ENCODE peak calls at places on chromosome 1, in five cellular contexts. T is CD4-positive, alpha-beta memory T cell; O is psoas muscle; E is left ventricle myocardium inferior; F is CD8-positive, alpha-beta memory T cell. H is an unnamed sample.
A peak's percentile ranks its signal among the peaks of the same experiment; 100 is the strongest.

GRCh38 chr1:58727363-58727762 is 27.5 kb upstream of the MYSM1 start:
- DNase-seq in T (no peak), O (no peak), E (no peak), F (no peak), H (no peak)

GRCh38 chr1:201085902-201086735 is 26.1 kb downstream of the CACNA1S start:
- DNase-seq in T (peak; percentile 17), O (peak; percentile 88), E (peak; percentile 34), F (peak; percentile 31), H (peak; percentile 38)

GRCh38 chr1:220487297-220487820 is 40.6 kb upstream of the MARK1 start:
- DNase-seq in T (no peak), O (no peak), E (no peak), F (no peak), H (no peak)

GRCh38 chr1:217498209-217498608 is 132.7 kb downstream of the GPATCH2 start:
- DNase-seq in T (no peak), O (no peak), E (no peak), F (no peak), H (no peak)

GRCh38 chr1:48681476-48682305 is 95.0 kb downstream of the BEND5 start:
- DNase-seq in T (no peak), O (no peak), E (no peak), F (no peak), H (no peak)

GRCh38 chr1:95407864-95408291 is 173.9 kb downstream of the RWDD3 start:
- DNase-seq in T (no peak), O (no peak), E (no peak), F (no peak), H (no peak)

GRCh38 chr1:156903328-156904091 is 10.0 kb downstream of the PEAR1 start:
- DNase-seq in T (no peak), O (peak; percentile 42), E (no peak), F (no peak), H (no peak)

GRCh38 chr1:211928993-211929637 is 98.6 kb upstream of the LPGAT1 start:
- DNase-seq in T (no peak), O (no peak), E (no peak), F (no peak), H (no peak)

GRCh38 chr1:105608713-105609112 is 1447.8 kb upstream of the PRMT6 start:
- DNase-seq in T (no peak), O (no peak), E (no peak), F (no peak), H (no peak)

GRCh38 chr1:91684599-91685196 is 184.0 kb downstream of the CDC7 start:
- DNase-seq in T (peak; percentile 8), O (no peak), E (no peak), F (peak; percentile 6), H (no peak)

GRCh38 chr1:172637522-172637921 is 21.4 kb upstream of the FASLG start:
- DNase-seq in T (no peak), O (no peak), E (no peak), F (no peak), H (no peak)

GRCh38 chr1:24481098-24481497 is 21.5 kb upstream of the RCAN3 start:
- DNase-seq in T (peak; percentile 59), O (no peak), E (no peak), F (peak; percentile 77), H (no peak)

GRCh38 chr1:218332416-218332815 is 12.7 kb upstream of the TGFB2 start:
- DNase-seq in T (no peak), O (no peak), E (no peak), F (no peak), H (no peak)

GRCh38 chr1:211894312-211894711 is 63.7 kb upstream of the LPGAT1 start:
- DNase-seq in T (no peak), O (no peak), E (no peak), F (no peak), H (no peak)

GRCh38 chr1:16218674-16219071 is 6.2 kb upstream of the ARHGEF19 start:
- DNase-seq in T (no peak), O (no peak), E (no peak), F (no peak), H (no peak)

GRCh38 chr1:202374077-202374476 is 25.6 kb downstream of the PPP1R12B start:
- DNase-seq in T (no peak), O (no peak), E (no peak), F (no peak), H (no peak)

GRCh38 chr1:68328485-68328884 is 96.2 kb upstream of the WLS start:
- DNase-seq in T (no peak), O (no peak), E (no peak), F (no peak), H (no peak)

GRCh38 chr1:20732071-20732587 is 374 bp downstream of the SH2D5 start:
- DNase-seq in T (peak; percentile 31), O (no peak), E (peak; percentile 52), F (peak; percentile 57), H (peak; percentile 73)

GRCh38 chr1:231460614-231461013 is 38.5 kb upstream of the EGLN1 start:
- DNase-seq in T (peak; percentile 77), O (no peak), E (no peak), F (peak; percentile 65), H (no peak)

GRCh38 chr1:31803610-31804009 is 12.2 kb downstream of the SPOCD1 start:
- DNase-seq in T (no peak), O (no peak), E (no peak), F (no peak), H (no peak)

GRCh38 chr1:58649555-58649954 is 50.3 kb downstream of the MYSM1 start:
- DNase-seq in T (peak; percentile 26), O (no peak), E (no peak), F (peak; percentile 36), H (no peak)

GRCh38 chr1:30615816-30616590 is 107.4 kb downstream of the MATN1 start:
- DNase-seq in T (no peak), O (no peak), E (no peak), F (no peak), H (no peak)

GRCh38 chr1:30617161-30617560 is 106.2 kb downstream of the MATN1 start:
- DNase-seq in T (no peak), O (no peak), E (no peak), F (no peak), H (no peak)

GRCh38 chr1:30618335-30618747 is 105.0 kb downstream of the MATN1 start:
- DNase-seq in T (no peak), O (no peak), E (no peak), F (no peak), H (no peak)

GRCh38 chr1:30615076-30615795 is 108.1 kb downstream of the MATN1 start:
- DNase-seq in T (no peak), O (no peak), E (no peak), F (no peak), H (no peak)

DNA sequence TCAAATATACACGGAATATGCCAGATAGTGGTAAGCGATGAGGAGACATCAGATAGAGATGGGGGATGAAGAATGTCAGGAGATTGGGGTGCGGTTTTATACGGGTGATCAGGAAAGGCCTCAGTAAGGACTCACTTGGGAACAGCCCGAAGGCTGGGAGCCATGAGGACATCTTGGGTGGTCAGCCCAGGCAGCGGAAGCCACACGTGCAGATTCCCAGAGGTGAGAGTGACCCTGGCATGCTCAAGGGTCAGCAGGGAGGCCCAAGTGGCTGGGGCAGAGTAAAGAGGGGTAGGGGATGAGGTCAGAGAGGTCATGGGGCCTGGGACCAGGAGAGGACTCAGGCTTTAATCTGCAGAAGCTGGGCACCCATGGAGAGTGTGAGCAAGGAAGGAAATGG is 106.6 kb downstream of the MATN1 start:
- DNase-seq in T (no peak), O (no peak), E (no peak), F (no peak), H (no peak)
- H3K27ac ChIP-seq in T (no peak overlapping the region), O (no peak overlapping the region), E (no peak overlapping the region), F (no peak overlapping the region), H (no peak overlapping the region)

DNA sequence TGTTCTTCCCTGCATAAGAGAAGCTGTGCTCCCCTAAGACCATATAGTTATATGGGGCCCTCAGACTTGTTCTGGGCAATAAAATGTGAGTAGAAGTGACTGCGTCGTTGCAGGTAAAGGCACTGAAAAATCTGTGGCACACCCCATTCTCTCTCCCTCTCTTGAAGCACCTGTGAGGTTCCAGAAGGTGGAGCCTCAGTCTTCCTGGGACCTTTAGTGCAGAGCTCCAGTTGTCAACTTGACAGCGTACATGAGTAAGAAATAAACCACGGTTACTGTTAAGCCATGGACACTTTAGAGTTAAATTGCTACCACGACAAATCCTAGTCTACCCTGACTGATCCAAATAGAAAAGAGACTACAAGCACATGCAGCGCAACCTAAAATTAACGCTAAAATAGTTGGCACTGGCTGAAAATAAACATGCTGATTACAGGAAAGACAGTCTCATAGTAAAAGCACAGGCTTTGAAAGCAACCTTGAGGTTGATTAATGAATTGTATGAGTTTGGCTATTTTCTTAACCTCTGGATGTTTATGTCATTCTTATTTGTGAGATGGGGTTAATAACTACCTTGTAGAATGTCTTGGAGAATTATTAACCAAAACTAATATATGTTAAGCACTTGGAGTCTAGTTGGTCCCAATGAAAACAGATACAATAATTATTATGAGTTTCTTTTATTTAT is 93.0 kb upstream of the PLPPR4 start:
- DNase-seq in T (no peak), O (no peak), E (no peak), F (no peak), H (no peak)
- H3K27ac ChIP-seq in T (no peak overlapping the region), O (no peak overlapping the region), E (no peak overlapping the region), F (no peak overlapping the region), H (no peak overlapping the region)

GRCh38 chr1:23345920-23346319 is 1.8 kb upstream of the HNRNPR start:
- DNase-seq in T (no peak), O (no peak), E (no peak), F (no peak), H (no peak)

GRCh38 chr1:23344111-23344986 is at the start of gene HNRNPR:
- DNase-seq in T (peak; percentile 97), O (peak; percentile 100), E (peak; percentile 100), F (peak; percentile 96), H (peak; percentile 99)

GRCh38 chr1:23344987-23345472 is 946 bp upstream of the HNRNPR start:
- DNase-seq in T (no peak), O (no peak), E (no peak), F (no peak), H (no peak)

GRCh38 chr1:23341829-23342697 is 2.0 kb downstream of the HNRNPR start:
- DNase-seq in T (no peak), O (no peak), E (no peak), F (no peak), H (no peak)

DNA sequence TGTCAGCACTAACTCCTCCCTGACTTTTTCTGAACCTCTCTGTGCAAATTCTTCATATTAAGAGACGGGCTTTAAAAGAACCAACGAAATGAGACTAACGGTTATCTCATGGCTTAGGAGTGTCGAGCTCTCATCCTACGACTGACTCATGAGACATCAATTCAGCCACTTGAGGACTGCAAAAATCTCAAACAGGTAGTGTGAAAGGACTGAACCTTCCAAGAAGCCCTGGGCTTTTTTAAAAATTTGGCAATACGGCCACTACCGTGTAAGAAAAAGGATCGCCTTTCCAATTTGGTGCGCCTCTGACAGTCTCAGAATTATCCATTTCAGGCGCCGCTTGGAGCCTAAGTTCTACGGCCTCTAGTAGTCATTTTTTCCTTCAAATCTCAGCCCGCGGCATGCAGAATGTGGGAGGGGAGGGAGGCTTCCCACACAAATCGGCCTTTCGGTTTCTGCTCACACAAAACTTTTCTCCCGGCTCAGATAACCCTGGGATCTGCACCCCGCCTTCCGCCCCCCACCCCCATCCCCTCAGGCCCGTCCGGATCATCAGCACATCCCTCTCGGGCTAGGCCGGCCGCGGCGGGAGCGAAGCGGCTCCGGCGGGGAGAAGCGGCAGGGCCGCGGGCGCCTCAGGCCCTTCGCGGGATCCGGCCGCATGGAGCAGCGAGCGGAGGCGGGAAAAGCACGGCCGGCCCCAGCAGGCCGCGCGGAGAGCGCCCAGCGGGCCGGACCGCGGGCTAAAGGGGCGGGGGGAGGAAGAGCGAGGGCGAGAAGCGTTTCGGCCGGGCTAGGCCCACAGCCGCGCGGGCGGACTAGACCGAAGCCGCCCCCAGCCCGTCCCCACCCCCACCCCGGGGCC is 606 bp downstream of the HNRNPR start:
- DNase-seq in T (peak; percentile 13), O (no peak), E (no peak), F (peak; percentile 19), H (no peak)
- H3K27ac ChIP-seq in T (peak overlapping the region; percentile 75), O (peak overlapping the region; percentile 97), E (peak overlapping the region; percentile 97), F (peak overlapping the region; percentile 79), H (peak overlapping the region; percentile 98)

GRCh38 chr1:10459185-10459584 is 9.4 kb downstream of the CORT start:
- DNase-seq in T (no peak), O (no peak), E (no peak), F (no peak), H (no peak)
- H3K27ac ChIP-seq in T (no peak overlapping the region), O (no peak overlapping the region), E (no peak overlapping the region), F (peak overlapping the region; percentile 47), H (no peak overlapping the region)